ENCODE peak calls at places on chromosomes 11 and 22, in five cellular contexts. One of them, this sample, is unnamed.

GRCh38 chr11:27008811-27009535 is 15.1 kb downstream of the FIBIN start:
- DNase-seq in NCI-H1048: no peak
- DNase-seq in cardiac muscle cell: no peak
- DNase-seq in AG09309: no peak
- DNase-seq in stimulated activated naive CD4-positive, alpha-beta T cell: no peak
- DNase-seq in this sample: no peak

GRCh38 chr11:70463478-70464255 is 65.3 kb downstream of the CTTN start:
- DNase-seq in cardiac muscle cell: no peak
- DNase-seq in stimulated activated naive CD4-positive, alpha-beta T cell: no peak
- DNase-seq in NCI-H1048: no peak
- DNase-seq in AG09309: no peak
- DNase-seq in this sample: no peak

GRCh38 chr11:66076561-66076960 is 6.5 kb downstream of the PACS1 start:
- DNase-seq in AG09309: no peak
- DNase-seq in cardiac muscle cell: peak
- DNase-seq in NCI-H1048: no peak
- DNase-seq in stimulated activated naive CD4-positive, alpha-beta T cell: no peak
- DNase-seq in this sample: no peak

GRCh38 chr22:40180403-40180802 is 2.7 kb downstream of the TNRC6B start:
- DNase-seq in NCI-H1048: no peak
- DNase-seq in AG09309: no peak
- DNase-seq in cardiac muscle cell: no peak
- DNase-seq in stimulated activated naive CD4-positive, alpha-beta T cell: no peak
- DNase-seq in this sample: no peak

GRCh38 chr22:38755155-38755910 is 465 bp downstream of the SUN2 start:
- DNase-seq in AG09309: no peak
- DNase-seq in NCI-H1048: no peak
- DNase-seq in cardiac muscle cell: peak
- DNase-seq in stimulated activated naive CD4-positive, alpha-beta T cell: peak
- DNase-seq in this sample: peak

GRCh38 chr11:133560467-133560866 is 28.2 kb upstream of the OPCML start:
- DNase-seq in stimulated activated naive CD4-positive, alpha-beta T cell: no peak
- DNase-seq in cardiac muscle cell: no peak
- DNase-seq in AG09309: no peak
- DNase-seq in NCI-H1048: no peak
- DNase-seq in this sample: no peak

GRCh38 chr11:8257003-8257664 is 6.5 kb downstream of the LMO1 start:
- DNase-seq in cardiac muscle cell: no peak
- DNase-seq in stimulated activated naive CD4-positive, alpha-beta T cell: no peak
- DNase-seq in AG09309: no peak
- DNase-seq in NCI-H1048: no peak
- DNase-seq in this sample: no peak

GRCh38 chr22:32660292-32660691 is 141.2 kb upstream of the TIMP3 start:
- DNase-seq in AG09309: no peak
- DNase-seq in NCI-H1048: no peak
- DNase-seq in cardiac muscle cell: peak
- DNase-seq in stimulated activated naive CD4-positive, alpha-beta T cell: peak
- DNase-seq in this sample: peak

GRCh38 chr11:64009710-64010109 is 23.5 kb downstream of the OTUB1 start:
- DNase-seq in cardiac muscle cell: no peak
- DNase-seq in NCI-H1048: no peak
- DNase-seq in AG09309: no peak
- DNase-seq in stimulated activated naive CD4-positive, alpha-beta T cell: no peak
- DNase-seq in this sample: no peak

GRCh38 chr11:20070459-20070858 is 89.8 kb downstream of the DBX1 start:
- DNase-seq in NCI-H1048: no peak
- DNase-seq in stimulated activated naive CD4-positive, alpha-beta T cell: no peak
- DNase-seq in AG09309: no peak
- DNase-seq in cardiac muscle cell: no peak
- DNase-seq in this sample: no peak

GRCh38 chr22:26662160-26662559 is 4.8 kb downstream of the MIAT start:
- DNase-seq in AG09309: no peak
- DNase-seq in NCI-H1048: no peak
- DNase-seq in stimulated activated naive CD4-positive, alpha-beta T cell: no peak
- DNase-seq in cardiac muscle cell: no peak
- DNase-seq in this sample: no peak

GRCh38 chr11:65663634-65664200 is 1.0 kb upstream of the RELA start:
- DNase-seq in cardiac muscle cell: peak
- DNase-seq in stimulated activated naive CD4-positive, alpha-beta T cell: peak
- DNase-seq in NCI-H1048: no peak
- DNase-seq in AG09309: peak
- DNase-seq in this sample: no peak

This sample was measured in activated T-helper 2 cell treated with anti-CD3 and anti-CD28 coated beads, Interferon-gamma antibody, Interleukin-2, Interleukin-4, amounts not matched to agents 10 μg/mL and 5 μg/mL and 100 μg/mL, durations not matched to agents 14 hours and 24 hours and 36 hours.